ENCODE peak calls at places on chromosomes 4 and X, in five cellular contexts. D is GM12892, Z is HepG2, A is spleen, Q is transverse colon. O is an unnamed sample.

GRCh38 chr4:145182212-145182611 is 1.8 kb upstream of the OTUD4 start:
- DNase-seq in D (no peak), Z (no peak), A (no peak), Q (no peak), O (no peak)

GRCh38 chr4:25427871-25428270 is 50.8 kb downstream of the ANAPC4 start:
- DNase-seq in D (no peak), Z (no peak), A (no peak), Q (no peak), O (no peak)

GRCh38 chr4:101332424-101332823 is 14.9 kb downstream of the PPP3CA start:
- DNase-seq in D (no peak), Z (no peak), A (no peak), Q (no peak), O (no peak)

GRCh38 chr4:954211-955020 is 19.0 kb downstream of the DGKQ start:
- DNase-seq in D (no peak), Z (no peak), A (no peak), Q (no peak), O (no peak)

GRCh38 chr4:38989487-38989886 is 42.7 kb downstream of the TMEM156 start:
- DNase-seq in D (no peak), Z (no peak), A (no peak), Q (no peak), O (no peak)

GRCh38 chr4:26034849-26035248 is 120.8 kb downstream of the SMIM20 start:
- DNase-seq in D (no peak), Z (no peak), A (no peak), Q (no peak), O (no peak)

GRCh38 chr4:153573881-153574807 is 108.0 kb downstream of the TMEM131L start:
- DNase-seq in D (no peak), Z (peak; percentile 63), A (peak; percentile 83), Q (peak; percentile 69), O (no peak)

GRCh38 chr4:57184378-57185031 is 74.3 kb upstream of the IGFBP7 start:
- DNase-seq in D (no peak), Z (no peak), A (no peak), Q (no peak), O (no peak)

GRCh38 chr4:185839204-185839712 is 27.3 kb upstream of the SORBS2 start:
- DNase-seq in D (no peak), Z (no peak), A (no peak), Q (peak; percentile 57), O (no peak)

GRCh38 chrX:100207331-100208024 is 202.6 kb downstream of the PCDH19 start:
- DNase-seq in D (no peak), Z (no peak), A (no peak), Q (no peak), O (no peak)

GRCh38 chr4:148574502-148574901 is 132.3 kb upstream of the NR3C2 start:
- DNase-seq in D (no peak), Z (no peak), A (no peak), Q (no peak), O (no peak)

GRCh38 chrX:113551919-113552318 is 711.3 kb upstream of the AMOT start:
- DNase-seq in D (no peak), Z (no peak), A (no peak), Q (no peak), O (no peak)

GRCh38 chr4:173507471-173508385 is 22.3 kb downstream of the HAND2 start:
- DNase-seq in D (no peak), Z (no peak), A (no peak), Q (no peak), O (no peak)

GRCh38 chr4:81421346-81422218 is 50.1 kb downstream of the RASGEF1B start:
- DNase-seq in D (peak; percentile 19), Z (no peak), A (no peak), Q (peak; percentile 55), O (peak; percentile 95)

GRCh38 chr4:94626942-94627341 is 130.8 kb upstream of the BMPR1B start:
- DNase-seq in D (no peak), Z (no peak), A (no peak), Q (no peak), O (no peak)

GRCh38 chr4:53899544-53900274 is 164.7 kb downstream of the CHIC2 start:
- DNase-seq in D (no peak), Z (no peak), A (no peak), Q (no peak), O (no peak)

GRCh38 chr4:76301068-76301774 is 5.3 kb upstream of the STBD1 start:
- DNase-seq in D (peak; percentile 55), Z (peak; percentile 91), A (no peak), Q (no peak), O (peak; percentile 90)

GRCh38 chr4:113869743-113870375 is 108.3 kb upstream of the CAMK2D start:
- DNase-seq in D (no peak), Z (no peak), A (no peak), Q (no peak), O (no peak)

GRCh38 chr4:41394362-41394960 is 137.7 kb downstream of the UCHL1 start:
- DNase-seq in D (no peak), Z (no peak), A (no peak), Q (no peak), O (no peak)

GRCh38 chr4:111187108-111187507 is 564.2 kb upstream of the PITX2 start:
- DNase-seq in D (no peak), Z (no peak), A (no peak), Q (no peak), O (no peak)

GRCh38 chr4:93828830-93829530 is 427 bp downstream of the ATOH1 start:
- DNase-seq in D (no peak), Z (no peak), A (no peak), Q (peak; percentile 41), O (no peak)

GRCh38 chrX:48902135-48902534 is 4.4 kb downstream of the PQBP1 start:
- DNase-seq in D (no peak), Z (no peak), A (peak; percentile 64), Q (no peak), O (no peak)
- TF ChIP-seq POLR2AphosphoS5 in D (no peak), Z (no peak), A (no peak), Q (no peak), O (no peak)

GRCh38 chr4:22597471-22597870 is 81.6 kb upstream of the ADGRA3 start:
- DNase-seq in D (no peak), Z (no peak), A (no peak), Q (no peak), O (no peak)
- TF ChIP-seq POLR2AphosphoS5 in D (no peak), Z (no peak), A (no peak), Q (no peak), O (no peak)

GRCh38 chr4:139401368-139401767 is 52.6 kb upstream of the RAB33B start:
- DNase-seq in D (no peak), Z (no peak), A (no peak), Q (no peak), O (no peak)
- TF ChIP-seq POLR2AphosphoS5 in D (peak; percentile 62), Z (no peak), A (no peak), Q (no peak), O (no peak)

GRCh38 chr4:107153956-107154355 is 117.8 kb upstream of the DKK2 start:
- DNase-seq in D (no peak), Z (no peak), A (no peak), Q (no peak), O (no peak)
- TF ChIP-seq POLR2AphosphoS5 in D (no peak), Z (no peak), A (no peak), Q (no peak), O (no peak)

O was measured in K562.